ENCODE peak calls at places on chromosomes 11 and 22, in five cellular contexts. One of them, this sample, is unnamed.

GRCh38 chr11:57764972-57765371 is 3.4 kb downstream of the CTNND1 start:
- DNase-seq in stimulated activated CD4-positive, alpha-beta T cell treated with anti-CD3 and anti-CD28 coated beads, Interleukin-12 subunit alpha, Interleukin-12 subunit beta, amount 100 ng/mL, for 24 hours: no peak
- DNase-seq in cardiac muscle cell: no peak
- DNase-seq in type B pancreatic cell: no peak
- DNase-seq in stimulated activated CD8-positive, alpha-beta memory T cell treated with anti-CD3 and anti-CD28 coated beads, Interleukin-4, amount 100 ng/mL, for 4 hours: no peak
- DNase-seq in this sample: no peak

GRCh38 chr11:7167976-7168740 is 79.4 kb downstream of the RBMXL2 start:
- DNase-seq in cardiac muscle cell: no peak
- DNase-seq in stimulated activated CD8-positive, alpha-beta memory T cell treated with anti-CD3 and anti-CD28 coated beads, Interleukin-4, amount 100 ng/mL, for 4 hours: no peak
- DNase-seq in type B pancreatic cell: no peak
- DNase-seq in stimulated activated CD4-positive, alpha-beta T cell treated with anti-CD3 and anti-CD28 coated beads, Interleukin-12 subunit alpha, Interleukin-12 subunit beta, amount 100 ng/mL, for 24 hours: no peak
- DNase-seq in this sample: no peak

GRCh38 chr22:20276468-20276867 is 8.3 kb upstream of the RTN4R start:
- DNase-seq in stimulated activated CD4-positive, alpha-beta T cell treated with anti-CD3 and anti-CD28 coated beads, Interleukin-12 subunit alpha, Interleukin-12 subunit beta, amount 100 ng/mL, for 24 hours: no peak
- DNase-seq in stimulated activated CD8-positive, alpha-beta memory T cell treated with anti-CD3 and anti-CD28 coated beads, Interleukin-4, amount 100 ng/mL, for 4 hours: no peak
- DNase-seq in type B pancreatic cell: no peak
- DNase-seq in cardiac muscle cell: no peak
- DNase-seq in this sample: no peak

GRCh38 chr11:118618115-118618990 is 10.9 kb downstream of the PHLDB1 start:
- DNase-seq in cardiac muscle cell: no peak
- DNase-seq in type B pancreatic cell: no peak
- DNase-seq in stimulated activated CD4-positive, alpha-beta T cell treated with anti-CD3 and anti-CD28 coated beads, Interleukin-12 subunit alpha, Interleukin-12 subunit beta, amount 100 ng/mL, for 24 hours: no peak
- DNase-seq in stimulated activated CD8-positive, alpha-beta memory T cell treated with anti-CD3 and anti-CD28 coated beads, Interleukin-4, amount 100 ng/mL, for 4 hours: no peak
- DNase-seq in this sample: no peak

GRCh38 chr11:106723071-106723470 is 295.2 kb downstream of the GUCY1A2 start:
- DNase-seq in stimulated activated CD8-positive, alpha-beta memory T cell treated with anti-CD3 and anti-CD28 coated beads, Interleukin-4, amount 100 ng/mL, for 4 hours: no peak
- DNase-seq in stimulated activated CD4-positive, alpha-beta T cell treated with anti-CD3 and anti-CD28 coated beads, Interleukin-12 subunit alpha, Interleukin-12 subunit beta, amount 100 ng/mL, for 24 hours: no peak
- DNase-seq in type B pancreatic cell: no peak
- DNase-seq in cardiac muscle cell: no peak
- DNase-seq in this sample: no peak

GRCh38 chr11:61799665-61800284 is 7.1 kb downstream of the FEN1 start:
- DNase-seq in cardiac muscle cell: no peak
- DNase-seq in type B pancreatic cell: no peak
- DNase-seq in stimulated activated CD4-positive, alpha-beta T cell treated with anti-CD3 and anti-CD28 coated beads, Interleukin-12 subunit alpha, Interleukin-12 subunit beta, amount 100 ng/mL, for 24 hours: no peak
- DNase-seq in stimulated activated CD8-positive, alpha-beta memory T cell treated with anti-CD3 and anti-CD28 coated beads, Interleukin-4, amount 100 ng/mL, for 4 hours: no peak
- DNase-seq in this sample: no peak

GRCh38 chr22:37330200-37331033 is 48.1 kb downstream of the CYTH4 start:
- DNase-seq in cardiac muscle cell: peak; percentile 92
- DNase-seq in stimulated activated CD8-positive, alpha-beta memory T cell treated with anti-CD3 and anti-CD28 coated beads, Interleukin-4, amount 100 ng/mL, for 4 hours: no peak
- DNase-seq in stimulated activated CD4-positive, alpha-beta T cell treated with anti-CD3 and anti-CD28 coated beads, Interleukin-12 subunit alpha, Interleukin-12 subunit beta, amount 100 ng/mL, for 24 hours: no peak
- DNase-seq in type B pancreatic cell: no peak
- DNase-seq in this sample: peak; percentile 41

GRCh38 chr11:74820763-74821162 is 72.1 kb downstream of the RNF169 start:
- DNase-seq in cardiac muscle cell: no peak
- DNase-seq in stimulated activated CD8-positive, alpha-beta memory T cell treated with anti-CD3 and anti-CD28 coated beads, Interleukin-4, amount 100 ng/mL, for 4 hours: no peak
- DNase-seq in type B pancreatic cell: no peak
- DNase-seq in stimulated activated CD4-positive, alpha-beta T cell treated with anti-CD3 and anti-CD28 coated beads, Interleukin-12 subunit alpha, Interleukin-12 subunit beta, amount 100 ng/mL, for 24 hours: no peak
- DNase-seq in this sample: no peak

GRCh38 chr11:105132716-105133511 is 6.7 kb downstream of the CARD18 start:
- DNase-seq in stimulated activated CD8-positive, alpha-beta memory T cell treated with anti-CD3 and anti-CD28 coated beads, Interleukin-4, amount 100 ng/mL, for 4 hours: no peak
- DNase-seq in stimulated activated CD4-positive, alpha-beta T cell treated with anti-CD3 and anti-CD28 coated beads, Interleukin-12 subunit alpha, Interleukin-12 subunit beta, amount 100 ng/mL, for 24 hours: no peak
- DNase-seq in type B pancreatic cell: no peak
- DNase-seq in cardiac muscle cell: no peak
- DNase-seq in this sample: no peak

GRCh38 chr11:12901272-12901671 is 107.8 kb upstream of the RASSF10 start:
- DNase-seq in stimulated activated CD8-positive, alpha-beta memory T cell treated with anti-CD3 and anti-CD28 coated beads, Interleukin-4, amount 100 ng/mL, for 4 hours: no peak
- DNase-seq in type B pancreatic cell: no peak
- DNase-seq in stimulated activated CD4-positive, alpha-beta T cell treated with anti-CD3 and anti-CD28 coated beads, Interleukin-12 subunit alpha, Interleukin-12 subunit beta, amount 100 ng/mL, for 24 hours: no peak
- DNase-seq in cardiac muscle cell: no peak
- DNase-seq in this sample: no peak

GRCh38 chr22:17964647-17965046 is 59.7 kb downstream of the MICAL3 start:
- DNase-seq in stimulated activated CD4-positive, alpha-beta T cell treated with anti-CD3 and anti-CD28 coated beads, Interleukin-12 subunit alpha, Interleukin-12 subunit beta, amount 100 ng/mL, for 24 hours: no peak
- DNase-seq in type B pancreatic cell: no peak
- DNase-seq in cardiac muscle cell: no peak
- DNase-seq in stimulated activated CD8-positive, alpha-beta memory T cell treated with anti-CD3 and anti-CD28 coated beads, Interleukin-4, amount 100 ng/mL, for 4 hours: no peak
- DNase-seq in this sample: no peak

GRCh38 chr11:115208808-115209259 is 295.4 kb downstream of the CADM1 start:
- DNase-seq in stimulated activated CD8-positive, alpha-beta memory T cell treated with anti-CD3 and anti-CD28 coated beads, Interleukin-4, amount 100 ng/mL, for 4 hours: no peak
- DNase-seq in type B pancreatic cell: no peak
- DNase-seq in cardiac muscle cell: no peak
- DNase-seq in stimulated activated CD4-positive, alpha-beta T cell treated with anti-CD3 and anti-CD28 coated beads, Interleukin-12 subunit alpha, Interleukin-12 subunit beta, amount 100 ng/mL, for 24 hours: no peak
- DNase-seq in this sample: no peak

GRCh38 chr22:37030560-37031281 is 11.2 kb downstream of the MPST start:
- DNase-seq in stimulated activated CD8-positive, alpha-beta memory T cell treated with anti-CD3 and anti-CD28 coated beads, Interleukin-4, amount 100 ng/mL, for 4 hours: no peak
- DNase-seq in type B pancreatic cell: no peak
- DNase-seq in cardiac muscle cell: no peak
- DNase-seq in stimulated activated CD4-positive, alpha-beta T cell treated with anti-CD3 and anti-CD28 coated beads, Interleukin-12 subunit alpha, Interleukin-12 subunit beta, amount 100 ng/mL, for 24 hours: no peak
- DNase-seq in this sample: no peak

GRCh38 chr11:114057147-114057546 is 2.4 kb upstream of the ZBTB16 start:
- DNase-seq in type B pancreatic cell: no peak
- DNase-seq in stimulated activated CD4-positive, alpha-beta T cell treated with anti-CD3 and anti-CD28 coated beads, Interleukin-12 subunit alpha, Interleukin-12 subunit beta, amount 100 ng/mL, for 24 hours: no peak
- DNase-seq in cardiac muscle cell: peak; percentile 44
- DNase-seq in stimulated activated CD8-positive, alpha-beta memory T cell treated with anti-CD3 and anti-CD28 coated beads, Interleukin-4, amount 100 ng/mL, for 4 hours: no peak
- DNase-seq in this sample: no peak

This sample was measured in activated naive CD4-positive, alpha-beta T cell treated with anti-CD3 and anti-CD28 coated beads, Interleukin-2, amount 50 U/mL, for 72 hours.